ENCODE peak calls at places on chromosome 10, in nine cellular contexts. Q is GF-D8; A is C1 segment of cervical spinal cord; B is G401; U is NB4; W is activated CD4-positive, alpha-beta memory T cell treated with anti-CD3 and anti-CD28 coated beads for 36 hours; Z is NCI-H1436; X is astrocyte; O is midbrain. V is an unnamed sample.
A peak's percentile ranks its signal among the peaks of the same experiment; 100 is the strongest.

GRCh38 chr10:106877574-106877973 is 286.9 kb downstream of the SORCS1 start:
- DNase-seq in B (no peak), U (no peak), Z (no peak), A (no peak), O (no peak), W (no peak), Q (no peak), X (no peak), V (no peak)

GRCh38 chr10:95832216-95833037 is 75.3 kb upstream of the CC2D2B start:
- DNase-seq in O (no peak), Q (no peak), W (peak; percentile 77), X (no peak), A (no peak), B (no peak), Z (no peak), U (no peak), V (no peak)

GRCh38 chr10:32687116-32687515 is 241.2 kb downstream of the CCDC7 start:
- DNase-seq in W (no peak), U (no peak), A (no peak), Q (no peak), B (no peak), X (no peak), Z (no peak), O (no peak), V (no peak)

GRCh38 chr10:89393898-89394297 is 1.5 kb downstream of the IFIT1 start:
- DNase-seq in W (no peak), U (no peak), X (no peak), Z (no peak), Q (no peak), O (no peak), B (peak; percentile 30), A (no peak), V (no peak)

GRCh38 chr10:4488924-4489323 is 337.1 kb upstream of the AKR1E2 start:
- DNase-seq in A (no peak), Z (no peak), B (no peak), W (no peak), Q (no peak), U (no peak), O (no peak), X (no peak), V (no peak)

GRCh38 chr10:132659206-132660091 is 121.9 kb downstream of the INPP5A start:
- DNase-seq in O (no peak), U (no peak), B (peak; percentile 64), X (no peak), W (no peak), Q (no peak), A (no peak), Z (no peak), V (no peak)

GRCh38 chr10:103475437-103475836 is 3.6 kb downstream of the CALHM3 start:
- DNase-seq in A (no peak), Q (no peak), O (no peak), Z (no peak), U (no peak), X (no peak), W (no peak), B (no peak), V (no peak)

GRCh38 chr10:127883516-127883915 is 9.2 kb downstream of the CLRN3 start:
- DNase-seq in B (no peak), O (no peak), Q (no peak), W (no peak), A (no peak), X (no peak), U (no peak), Z (no peak), V (no peak)

GRCh38 chr10:19749185-19749729 is 67.0 kb upstream of the PLXDC2 start:
- DNase-seq in W (no peak), B (no peak), Z (no peak), U (no peak), Q (no peak), A (no peak), X (peak; percentile 90), O (no peak), V (no peak)

GRCh38 chr10:119231654-119232053 is 24.3 kb downstream of the GRK5 start:
- DNase-seq in A (no peak), X (no peak), W (no peak), Z (no peak), U (no peak), B (no peak), O (no peak), Q (no peak), V (no peak)

GRCh38 chr10:66215005-66215404 is 710.8 kb upstream of the LRRTM3 start:
- DNase-seq in W (no peak), Z (no peak), X (no peak), U (peak; percentile 4), O (no peak), B (no peak), A (no peak), Q (no peak), V (peak; percentile 24)

GRCh38 chr10:43684198-43684559 is 35.5 kb upstream of the ZNF32 start:
- DNase-seq in Q (no peak), U (no peak), A (no peak), B (no peak), X (no peak), W (no peak), O (no peak), Z (no peak), V (no peak)

GRCh38 chr10:73894245-73894971 is 16.5 kb upstream of the PLAU start:
- DNase-seq in O (no peak), Z (no peak), Q (no peak), X (peak; percentile 97), B (no peak), A (no peak), U (no peak), W (peak; percentile 61), V (no peak)

GRCh38 chr10:8076948-8077347 is 22.5 kb downstream of the GATA3 start:
- DNase-seq in W (no peak), A (no peak), Q (no peak), Z (no peak), O (no peak), U (no peak), B (no peak), X (no peak), V (no peak)

GRCh38 chr10:128469515-128469914 is 343.3 kb upstream of the MKI67 start:
- DNase-seq in Q (no peak), X (no peak), A (no peak), O (no peak), W (no peak), B (no peak), U (no peak), Z (no peak), V (no peak)

GRCh38 chr10:124511205-124512039 is 49.8 kb downstream of the LHPP start:
- DNase-seq in Z (no peak), Q (no peak), W (peak; percentile 37), A (no peak), B (no peak), X (no peak), O (no peak), U (no peak), V (peak; percentile 1)

GRCh38 chr10:119079572-119080520 is 771 bp downstream of the EIF3A start:
- DNase-seq in A (no peak), U (peak; percentile 86), Q (no peak), B (peak; percentile 52), O (peak; percentile 49), Z (peak; percentile 71), X (peak; percentile 57), W (peak; percentile 83), V (peak; percentile 78)

GRCh38 chr10:103451871-103452713 is at the start of gene CALHM2:
- DNase-seq in W (peak; percentile 75), A (peak; percentile 32), U (no peak), B (peak; percentile 17), O (peak; percentile 12), X (no peak), Q (peak; percentile 4), Z (peak; percentile 20), V (peak; percentile 62)

GRCh38 chr10:114716811-114717404 is 58.8 kb upstream of the ABLIM1 start:
- DNase-seq in O (no peak), A (no peak), B (no peak), W (no peak), Q (no peak), X (peak; percentile 79), U (no peak), Z (no peak), V (no peak)

GRCh38 chr10:80585812-80586211 is 48.1 kb downstream of the SH2D4B start:
- DNase-seq in U (no peak), O (no peak), B (no peak), Z (no peak), W (no peak), X (no peak), Q (no peak), A (no peak), V (no peak)

GRCh38 chr10:58107506-58107905 is 160.2 kb downstream of the IPMK start:
- DNase-seq in Z (no peak), W (no peak), A (no peak), B (no peak), U (no peak), O (no peak), X (peak; percentile 93), Q (no peak), V (no peak)

GRCh38 chr10:45580371-45580770 is 92.2 kb downstream of the ZFAND4 start:
- DNase-seq in U (no peak), B (no peak), O (no peak), W (peak; percentile 16), Q (no peak), A (no peak), Z (no peak), X (no peak), V (no peak)

GRCh38 chr10:94451883-94452519 is 49.7 kb downstream of the TBC1D12 start:
- DNase-seq in Z (no peak), X (no peak), Q (no peak), A (no peak), B (no peak), O (no peak), W (no peak), U (no peak), V (no peak)

GRCh38 chr10:72272689-72273409 is 875 bp upstream of the DDIT4 start:
- DNase-seq in B (peak; percentile 95), A (peak; percentile 90), Q (peak; percentile 40), U (peak; percentile 91), O (peak; percentile 91), W (peak; percentile 70), Z (peak; percentile 59), X (peak; percentile 85), V (peak; percentile 91)

GRCh38 chr10:63977329-63977923 is 456.2 kb downstream of the REEP3 start:
- DNase-seq in U (peak; percentile 62), W (peak; percentile 40), B (peak; percentile 64), A (no peak), Q (no peak), Z (no peak), O (peak; percentile 38), X (peak; percentile 2), V (peak; percentile 68)

GRCh38 chr10:46250898-46251856 is 35.6 kb upstream of the ANTXRL start:
- DNase-seq in U (no peak), B (no peak), W (no peak), A (no peak), O (no peak), X (no peak), Z (no peak), Q (no peak), V (no peak)

GRCh38 chr10:130282492-130283233 is 146.5 kb downstream of the GLRX3 start:
- DNase-seq in X (no peak), O (no peak), W (no peak), B (no peak), Q (no peak), U (no peak), A (no peak), Z (no peak), V (no peak)

GRCh38 chr10:122461729-122462532 is 578 bp downstream of the HTRA1 start:
- DNase-seq in O (no peak), W (no peak), X (no peak), Q (no peak), U (no peak), B (no peak), Z (no peak), A (no peak), V (peak; percentile 66)

GRCh38 chr10:63005246-63005645 is 127.9 kb upstream of the NRBF2 start:
- DNase-seq in B (no peak), W (no peak), O (no peak), Z (no peak), X (peak; percentile 83), U (peak; percentile 19), Q (no peak), A (no peak), V (no peak)

GRCh38 chr10:103395754-103396066 is 565 bp downstream of the ATP5MK start:
- DNase-seq in B (peak; percentile 12), Z (no peak), O (no peak), Q (no peak), A (no peak), X (peak; percentile 5), U (no peak), W (no peak), V (peak; percentile 44)

GRCh38 chr10:42593284-42593683 is 45.1 kb downstream of the ZNF33B start:
- DNase-seq in A (no peak), Z (no peak), Q (no peak), B (no peak), W (no peak), U (no peak), O (no peak), X (peak; percentile 10), V (no peak)

V was measured in neural progenitor cell.